ENCODE peak calls at places on chromosomes 12 and 14, in four cellular contexts. One of them, this sample, is unnamed.

GRCh38 chr12:54460317-54460935 is 13.0 kb downstream of the GTSF1 start:
- DNase-seq in SK-N-SH: no peak
- DNase-seq in HepG2: no peak
- DNase-seq in GM12878: no peak
- DNase-seq in this sample: no peak

GRCh38 chr12:64633186-64633939 is 23.1 kb downstream of the RASSF3 start:
- DNase-seq in SK-N-SH: no peak
- DNase-seq in HepG2: no peak
- DNase-seq in GM12878: no peak
- DNase-seq in this sample: no peak

GRCh38 chr14:81164167-81164774 is 56.5 kb downstream of the GTF2A1 start:
- DNase-seq in GM12878: peak
- DNase-seq in HepG2: peak
- DNase-seq in SK-N-SH: peak
- DNase-seq in this sample: peak

GRCh38 chr12:30067156-30067555 is 283.4 kb upstream of the TMTC1 start:
- DNase-seq in GM12878: no peak
- DNase-seq in SK-N-SH: no peak
- DNase-seq in HepG2: no peak
- DNase-seq in this sample: no peak

GRCh38 chr12:106889950-106890626 is 65.6 kb upstream of the TMEM263 start:
- DNase-seq in SK-N-SH: no peak
- DNase-seq in GM12878: no peak
- DNase-seq in HepG2: no peak
- DNase-seq in this sample: no peak

GRCh38 chr12:67515679-67516363 is 132.7 kb upstream of the DYRK2 start:
- DNase-seq in HepG2: no peak
- DNase-seq in GM12878: peak
- DNase-seq in SK-N-SH: no peak
- DNase-seq in this sample: no peak

GRCh38 chr14:80933282-80933681 is 8.3 kb downstream of the CEP128 start:
- DNase-seq in HepG2: no peak
- DNase-seq in GM12878: no peak
- DNase-seq in SK-N-SH: no peak
- DNase-seq in this sample: no peak

GRCh38 chr14:91078095-91078737 is 17.8 kb upstream of the RPS6KA5 start:
- DNase-seq in HepG2: no peak
- DNase-seq in GM12878: peak
- DNase-seq in SK-N-SH: no peak
- DNase-seq in this sample: no peak

GRCh38 chr12:94649349-94650142 is 811 bp downstream of the TMCC3 start:
- DNase-seq in GM12878: no peak
- DNase-seq in SK-N-SH: peak
- DNase-seq in HepG2: no peak
- DNase-seq in this sample: peak

GRCh38 chr14:78254911-78255431 is 84.8 kb downstream of the NRXN3 start:
- DNase-seq in GM12878: no peak
- DNase-seq in HepG2: no peak
- DNase-seq in SK-N-SH: no peak
- DNase-seq in this sample: peak

GRCh38 chr12:64568313-64568712 is 42.0 kb upstream of the RASSF3 start:
- DNase-seq in GM12878: no peak
- DNase-seq in HepG2: no peak
- DNase-seq in SK-N-SH: no peak
- DNase-seq in this sample: no peak

GRCh38 chr12:62414180-62414579 is 52.4 kb upstream of the MON2 start:
- DNase-seq in GM12878: no peak
- DNase-seq in SK-N-SH: no peak
- DNase-seq in HepG2: no peak
- DNase-seq in this sample: no peak

GRCh38 chr12:9143137-9143536 is 27.4 kb upstream of the A2M start:
- DNase-seq in HepG2: no peak
- DNase-seq in GM12878: no peak
- DNase-seq in SK-N-SH: no peak
- DNase-seq in this sample: no peak

GRCh38 chr12:93702707-93703305 is 25.6 kb downstream of the CRADD start:
- DNase-seq in GM12878: no peak
- DNase-seq in SK-N-SH: no peak
- DNase-seq in HepG2: no peak
- DNase-seq in this sample: no peak

GRCh38 chr12:120800665-120801064 is 75.0 kb downstream of the ACADS start:
- DNase-seq in GM12878: peak
- DNase-seq in HepG2: no peak
- DNase-seq in SK-N-SH: no peak
- DNase-seq in this sample: no peak

GRCh38 chr12:3455312-3455711 is 35.7 kb upstream of the PRMT8 start:
- DNase-seq in GM12878: no peak
- DNase-seq in HepG2: no peak
- DNase-seq in SK-N-SH: no peak
- DNase-seq in this sample: no peak

GRCh38 chr14:44109041-44109440 is 398.0 kb downstream of the FSCB start:
- DNase-seq in SK-N-SH: no peak
- DNase-seq in GM12878: no peak
- DNase-seq in HepG2: no peak
- DNase-seq in this sample: no peak

GRCh38 chr12:6602526-6602925 is 4.7 kb downstream of the CHD4 start:
- DNase-seq in GM12878: no peak
- DNase-seq in SK-N-SH: no peak
- DNase-seq in HepG2: no peak
- DNase-seq in this sample: no peak

GRCh38 chr12:38141239-38141638 is 175.3 kb upstream of the ALG10B start:
- DNase-seq in GM12878: no peak
- DNase-seq in HepG2: no peak
- DNase-seq in SK-N-SH: no peak
- DNase-seq in this sample: no peak

GRCh38 chr14:51846631-51847488 is 13.6 kb upstream of the GNG2 start:
- DNase-seq in SK-N-SH: peak
- DNase-seq in HepG2: no peak
- DNase-seq in GM12878: peak
- DNase-seq in this sample: no peak

GRCh38 chr12:28026701-28027100 is 54.2 kb upstream of the PTHLH start:
- DNase-seq in GM12878: no peak
- DNase-seq in SK-N-SH: no peak
- DNase-seq in HepG2: no peak
- DNase-seq in this sample: peak

GRCh38 chr12:49588281-49588680 is 17.2 kb downstream of the FAM186B start:
- DNase-seq in GM12878: no peak
- DNase-seq in HepG2: no peak
- DNase-seq in SK-N-SH: no peak
- DNase-seq in this sample: no peak

GRCh38 chr12:84492381-84492883 is 420.2 kb downstream of the SLC6A15 start:
- DNase-seq in SK-N-SH: no peak
- DNase-seq in GM12878: no peak
- DNase-seq in HepG2: no peak
- DNase-seq in this sample: no peak

GRCh38 chr14:52527052-52527451 is 25.3 kb downstream of the TXNDC16 start:
- DNase-seq in HepG2: no peak
- DNase-seq in GM12878: no peak
- DNase-seq in SK-N-SH: no peak
- DNase-seq in this sample: no peak

GRCh38 chr14:68816183-68816942 is 23.5 kb upstream of the ZFP36L1 start:
- DNase-seq in HepG2: peak
- DNase-seq in GM12878: no peak
- DNase-seq in SK-N-SH: peak
- DNase-seq in this sample: peak

GRCh38 chr12:67161322-67161918 is 107.7 kb upstream of the CAND1 start:
- DNase-seq in GM12878: no peak
- DNase-seq in SK-N-SH: peak
- DNase-seq in HepG2: peak
- DNase-seq in this sample: peak

GRCh38 chr14:58712357-58712756 is 74.6 kb downstream of the DACT1 start:
- DNase-seq in GM12878: no peak
- DNase-seq in HepG2: no peak
- DNase-seq in SK-N-SH: peak
- DNase-seq in this sample: no peak

GRCh38 chr14:69002069-69002468 is 23.0 kb upstream of the ACTN1 start:
- DNase-seq in GM12878: no peak
- DNase-seq in SK-N-SH: no peak
- DNase-seq in HepG2: peak
- DNase-seq in this sample: peak

DNA sequence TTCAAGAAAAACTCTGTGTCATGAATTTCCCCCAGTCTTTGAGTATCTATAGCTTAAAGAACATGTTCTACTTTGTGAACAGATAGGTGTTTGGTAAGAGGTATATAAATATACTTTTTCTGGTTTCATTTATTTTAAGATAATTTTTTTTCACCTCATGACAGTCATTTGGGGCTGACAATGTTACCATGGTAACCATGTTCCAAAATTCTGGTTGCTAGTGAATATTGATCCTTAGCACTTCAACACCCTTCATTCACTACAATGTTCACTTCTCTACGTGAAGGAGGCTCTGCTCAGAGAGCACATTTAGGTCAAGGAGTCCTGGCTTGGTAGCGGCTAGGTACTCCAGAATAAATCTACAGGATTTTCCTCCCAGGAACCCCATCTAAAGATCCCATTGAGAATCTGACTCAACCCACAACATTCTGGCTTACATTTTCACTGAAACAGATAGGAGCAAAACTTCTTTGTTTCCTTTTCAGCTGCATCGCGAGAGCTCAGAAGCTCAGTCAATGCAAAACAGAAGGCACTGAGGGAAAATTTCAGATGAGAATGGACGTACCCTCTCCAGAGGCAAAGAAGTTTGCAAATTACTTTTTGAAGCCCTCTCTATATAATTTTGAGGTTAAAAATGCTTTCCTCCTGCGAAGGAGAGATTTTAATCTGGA is 93.6 kb downstream of the ARF6 start:
- DNase-seq in SK-N-SH: no peak
- DNase-seq in GM12878: no peak
- DNase-seq in HepG2: peak
- DNase-seq in this sample: no peak
- TF ChIP-seq PBX3 in SK-N-SH: no peak
- TF ChIP-seq PBX3 in GM12878: no peak
- TF ChIP-seq PBX3 in HepG2: no peak
- TF ChIP-seq PBX3 in this sample: no peak

GRCh38 chr12:26884765-26885576 is 52.0 kb upstream of the ITPR2 start:
- DNase-seq in HepG2: peak
- DNase-seq in SK-N-SH: peak
- DNase-seq in GM12878: peak
- DNase-seq in this sample: peak
- TF ChIP-seq PBX3 in HepG2: no peak
- TF ChIP-seq PBX3 in SK-N-SH: no peak
- TF ChIP-seq PBX3 in GM12878: no peak
- TF ChIP-seq PBX3 in this sample: no peak

GRCh38 chr14:62428429-62429203 is 616.6 kb downstream of the KCNH5 start:
- DNase-seq in HepG2: no peak
- DNase-seq in GM12878: no peak
- DNase-seq in SK-N-SH: no peak
- DNase-seq in this sample: no peak
- TF ChIP-seq PBX3 in HepG2: no peak
- TF ChIP-seq PBX3 in GM12878: no peak
- TF ChIP-seq PBX3 in SK-N-SH: no peak
- TF ChIP-seq PBX3 in this sample: no peak

GRCh38 chr12:125024949-125025563 is 31.6 kb downstream of the BRI3BP start:
- DNase-seq in SK-N-SH: no peak
- DNase-seq in HepG2: no peak
- DNase-seq in GM12878: no peak
- DNase-seq in this sample: no peak
- TF ChIP-seq PBX3 in SK-N-SH: no peak
- TF ChIP-seq PBX3 in HepG2: no peak
- TF ChIP-seq PBX3 in GM12878: no peak
- TF ChIP-seq PBX3 in this sample: no peak

GRCh38 chr14:100155049-100155621 is 4.3 kb downstream of the DEGS2 start:
- DNase-seq in GM12878: no peak
- DNase-seq in SK-N-SH: peak
- DNase-seq in HepG2: peak
- DNase-seq in this sample: peak
- TF ChIP-seq PBX3 in GM12878: no peak
- TF ChIP-seq PBX3 in SK-N-SH: no peak
- TF ChIP-seq PBX3 in HepG2: no peak
- TF ChIP-seq PBX3 in this sample: no peak

GRCh38 chr12:111124183-111124582 is 203.8 kb upstream of the MYL2 start:
- DNase-seq in SK-N-SH: no peak
- DNase-seq in GM12878: no peak
- DNase-seq in HepG2: no peak
- DNase-seq in this sample: no peak

GRCh38 chr12:111123390-111123789 is 203.0 kb upstream of the MYL2 start:
- DNase-seq in HepG2: no peak
- DNase-seq in SK-N-SH: no peak
- DNase-seq in GM12878: no peak
- DNase-seq in this sample: no peak

GRCh38 chr12:111122458-111122878 is 202.1 kb upstream of the MYL2 start:
- DNase-seq in GM12878: no peak
- DNase-seq in SK-N-SH: no peak
- DNase-seq in HepG2: no peak
- DNase-seq in this sample: no peak

GRCh38 chr12:111129149-111129548 is 208.8 kb upstream of the MYL2 start:
- DNase-seq in HepG2: no peak
- DNase-seq in GM12878: no peak
- DNase-seq in SK-N-SH: no peak
- DNase-seq in this sample: no peak

DNA sequence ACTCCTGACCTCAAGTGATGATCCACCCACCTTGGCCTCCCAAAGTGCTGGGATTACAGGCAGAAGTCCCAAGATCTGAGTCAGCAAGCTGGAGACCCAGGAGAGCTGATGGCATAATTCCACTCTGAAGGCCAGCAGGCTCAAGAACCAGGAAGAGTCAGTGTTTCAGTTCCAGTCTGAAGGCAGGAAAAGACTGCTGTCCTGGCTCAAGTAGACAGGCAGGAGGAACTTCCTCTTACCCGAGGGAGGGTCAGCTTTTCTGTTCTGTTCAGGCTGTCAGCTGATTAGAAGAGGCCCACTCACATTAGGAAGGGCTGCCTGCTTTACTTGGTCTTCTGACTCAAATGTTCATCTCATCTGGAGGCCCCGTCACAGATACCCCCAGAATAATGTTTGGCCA is 206.0 kb upstream of the MYL2 start:
- DNase-seq in SK-N-SH: no peak
- DNase-seq in HepG2: no peak
- DNase-seq in GM12878: no peak
- DNase-seq in this sample: no peak
- TF ChIP-seq PBX3 in SK-N-SH: no peak
- TF ChIP-seq PBX3 in HepG2: no peak
- TF ChIP-seq PBX3 in GM12878: no peak
- TF ChIP-seq PBX3 in this sample: no peak

GRCh38 chr14:95265106-95266094 is 54.3 kb downstream of the CLMN start:
- DNase-seq in SK-N-SH: no peak
- DNase-seq in GM12878: peak
- DNase-seq in HepG2: peak
- DNase-seq in this sample: peak
- TF ChIP-seq PBX3 in SK-N-SH: peak
- TF ChIP-seq PBX3 in GM12878: peak
- TF ChIP-seq PBX3 in HepG2: no peak
- TF ChIP-seq PBX3 in this sample: peak

GRCh38 chr12:76533331-76533730 is 26.2 kb downstream of the OSBPL8 start:
- DNase-seq in SK-N-SH: no peak
- DNase-seq in HepG2: no peak
- DNase-seq in GM12878: no peak
- DNase-seq in this sample: no peak
- TF ChIP-seq PBX3 in SK-N-SH: no peak
- TF ChIP-seq PBX3 in HepG2: no peak
- TF ChIP-seq PBX3 in GM12878: no peak
- TF ChIP-seq PBX3 in this sample: no peak